ENCODE peak calls at places on chromosomes 5 and 9, in six cellular contexts. One of them, this sample, is unnamed.

GRCh38 chr5:143887901-143888648 is 76.1 kb downstream of the HMHB1 start:
- DNase-seq in tibial artery: no peak
- DNase-seq in neuronal stem cell: no peak
- DNase-seq in Peyer's patch: no peak
- DNase-seq in stomach: no peak
- DNase-seq in IMR-90: peak; percentile 75
- DNase-seq in this sample: no peak

GRCh38 chr9:89802809-89803355 is 198.1 kb downstream of the GADD45G start:
- DNase-seq in Peyer's patch: no peak
- DNase-seq in stomach: no peak
- DNase-seq in neuronal stem cell: no peak
- DNase-seq in tibial artery: peak; percentile 39
- DNase-seq in IMR-90: no peak
- DNase-seq in this sample: no peak

GRCh38 chr5:143435207-143435657 is 31.7 kb upstream of the NR3C1 start:
- DNase-seq in stomach: no peak
- DNase-seq in Peyer's patch: peak; percentile 66
- DNase-seq in tibial artery: peak; percentile 40
- DNase-seq in neuronal stem cell: no peak
- DNase-seq in IMR-90: peak; percentile 30
- DNase-seq in this sample: peak; percentile 32

GRCh38 chr9:133090752-133091325 is 29.1 kb downstream of the CEL start:
- DNase-seq in tibial artery: no peak
- DNase-seq in neuronal stem cell: no peak
- DNase-seq in IMR-90: no peak
- DNase-seq in stomach: no peak
- DNase-seq in Peyer's patch: no peak
- DNase-seq in this sample: no peak

GRCh38 chr5:113162208-113162607 is 185.6 kb downstream of the DCP2 start:
- DNase-seq in tibial artery: no peak
- DNase-seq in stomach: no peak
- DNase-seq in neuronal stem cell: no peak
- DNase-seq in IMR-90: no peak
- DNase-seq in Peyer's patch: no peak
- DNase-seq in this sample: no peak

GRCh38 chr9:127059030-127059429 is 63.4 kb downstream of the ANGPTL2 start:
- DNase-seq in neuronal stem cell: no peak
- DNase-seq in stomach: no peak
- DNase-seq in Peyer's patch: no peak
- DNase-seq in IMR-90: peak; percentile 17
- DNase-seq in tibial artery: no peak
- DNase-seq in this sample: no peak

GRCh38 chr5:165209101-165209727 is 1703.8 kb downstream of the MAT2B start:
- DNase-seq in neuronal stem cell: peak; percentile 36
- DNase-seq in stomach: no peak
- DNase-seq in IMR-90: peak; percentile 37
- DNase-seq in tibial artery: no peak
- DNase-seq in Peyer's patch: no peak
- DNase-seq in this sample: no peak

GRCh38 chr5:155987261-155987810 is 339.6 kb upstream of the SGCD start:
- DNase-seq in stomach: no peak
- DNase-seq in Peyer's patch: no peak
- DNase-seq in IMR-90: no peak
- DNase-seq in tibial artery: no peak
- DNase-seq in neuronal stem cell: no peak
- DNase-seq in this sample: no peak

GRCh38 chr5:11903614-11904269 is 504 bp downstream of the CTNND2 start:
- DNase-seq in stomach: no peak
- DNase-seq in neuronal stem cell: peak; percentile 69
- DNase-seq in IMR-90: no peak
- DNase-seq in tibial artery: no peak
- DNase-seq in Peyer's patch: no peak
- DNase-seq in this sample: peak; percentile 21

GRCh38 chr9:81754245-81754644 is 64.9 kb upstream of the TLE1 start:
- DNase-seq in tibial artery: no peak
- DNase-seq in Peyer's patch: no peak
- DNase-seq in stomach: no peak
- DNase-seq in neuronal stem cell: no peak
- DNase-seq in IMR-90: peak; percentile 22
- DNase-seq in this sample: no peak

GRCh38 chr9:92223758-92224157 is 69.7 kb downstream of the IARS1 start:
- DNase-seq in tibial artery: no peak
- DNase-seq in IMR-90: no peak
- DNase-seq in Peyer's patch: no peak
- DNase-seq in neuronal stem cell: no peak
- DNase-seq in stomach: no peak
- DNase-seq in this sample: no peak

GRCh38 chr5:89930591-89931383 is 478.8 kb downstream of the CETN3 start:
- DNase-seq in IMR-90: peak; percentile 37
- DNase-seq in neuronal stem cell: no peak
- DNase-seq in stomach: no peak
- DNase-seq in Peyer's patch: no peak
- DNase-seq in tibial artery: no peak
- DNase-seq in this sample: no peak

GRCh38 chr9:121278535-121279169 is 10.7 kb downstream of the GSN start:
- DNase-seq in tibial artery: peak; percentile 84
- DNase-seq in IMR-90: peak; percentile 99
- DNase-seq in neuronal stem cell: no peak
- DNase-seq in Peyer's patch: peak; percentile 79
- DNase-seq in stomach: peak; percentile 58
- DNase-seq in this sample: peak; percentile 81

GRCh38 chr5:78295035-78295961 is 800 bp upstream of the AP3B1 start:
- DNase-seq in neuronal stem cell: no peak
- DNase-seq in tibial artery: peak; percentile 26
- DNase-seq in Peyer's patch: peak; percentile 76
- DNase-seq in stomach: peak; percentile 67
- DNase-seq in IMR-90: no peak
- DNase-seq in this sample: peak; percentile 39

GRCh38 chr5:52767766-52768480 is 19.8 kb upstream of the ITGA1 start:
- DNase-seq in tibial artery: no peak
- DNase-seq in neuronal stem cell: no peak
- DNase-seq in Peyer's patch: no peak
- DNase-seq in IMR-90: no peak
- DNase-seq in stomach: no peak
- DNase-seq in this sample: no peak

GRCh38 chr9:120698766-120699165 is 15.5 kb downstream of the MEGF9 start:
- DNase-seq in neuronal stem cell: no peak
- DNase-seq in stomach: no peak
- DNase-seq in Peyer's patch: no peak
- DNase-seq in IMR-90: no peak
- DNase-seq in tibial artery: no peak
- DNase-seq in this sample: no peak

GRCh38 chr5:175022286-175022685 is 297.9 kb downstream of the MSX2 start:
- DNase-seq in Peyer's patch: no peak
- DNase-seq in neuronal stem cell: no peak
- DNase-seq in tibial artery: no peak
- DNase-seq in stomach: no peak
- DNase-seq in IMR-90: no peak
- DNase-seq in this sample: no peak

GRCh38 chr5:35880166-35880565 is 23.5 kb downstream of the IL7R start:
- DNase-seq in tibial artery: no peak
- DNase-seq in IMR-90: no peak
- DNase-seq in Peyer's patch: no peak
- DNase-seq in stomach: no peak
- DNase-seq in neuronal stem cell: no peak
- DNase-seq in this sample: no peak

GRCh38 chr5:6847896-6848295 is 134.7 kb downstream of the TENT4A start:
- DNase-seq in neuronal stem cell: no peak
- DNase-seq in Peyer's patch: no peak
- DNase-seq in IMR-90: no peak
- DNase-seq in tibial artery: no peak
- DNase-seq in stomach: no peak
- DNase-seq in this sample: no peak

GRCh38 chr9:110830495-110830894 is 161.9 kb downstream of the MUSK start:
- DNase-seq in Peyer's patch: no peak
- DNase-seq in IMR-90: no peak
- DNase-seq in tibial artery: no peak
- DNase-seq in stomach: no peak
- DNase-seq in neuronal stem cell: no peak
- DNase-seq in this sample: no peak

GRCh38 chr5:172106511-172107356 is 81.3 kb downstream of the STK10 start:
- DNase-seq in stomach: peak; percentile 59
- DNase-seq in neuronal stem cell: peak; percentile 76
- DNase-seq in Peyer's patch: peak; percentile 74
- DNase-seq in IMR-90: no peak
- DNase-seq in tibial artery: peak; percentile 57
- DNase-seq in this sample: peak; percentile 78

GRCh38 chr5:171648279-171648774 is 137.3 kb upstream of the SMIM23 start:
- DNase-seq in neuronal stem cell: no peak
- DNase-seq in IMR-90: no peak
- DNase-seq in stomach: no peak
- DNase-seq in tibial artery: no peak
- DNase-seq in Peyer's patch: no peak
- DNase-seq in this sample: no peak

GRCh38 chr5:1888541-1889251 is 6.0 kb upstream of the IRX4 start:
- DNase-seq in neuronal stem cell: no peak
- DNase-seq in tibial artery: no peak
- DNase-seq in IMR-90: no peak
- DNase-seq in stomach: no peak
- DNase-seq in Peyer's patch: no peak
- DNase-seq in this sample: no peak

GRCh38 chr9:129310666-129311350 is 132.7 kb upstream of the IER5L start:
- DNase-seq in neuronal stem cell: no peak
- DNase-seq in stomach: peak; percentile 9
- DNase-seq in IMR-90: peak; percentile 44
- DNase-seq in tibial artery: peak; percentile 5
- DNase-seq in Peyer's patch: peak; percentile 22
- DNase-seq in this sample: peak; percentile 2

GRCh38 chr5:55911784-55912653 is 60.9 kb downstream of the IL31RA start:
- DNase-seq in IMR-90: peak; percentile 18
- DNase-seq in stomach: no peak
- DNase-seq in tibial artery: no peak
- DNase-seq in neuronal stem cell: no peak
- DNase-seq in Peyer's patch: no peak
- DNase-seq in this sample: no peak

GRCh38 chr9:33229359-33230120 is 10.4 kb upstream of the SPINK4 start:
- DNase-seq in tibial artery: no peak
- DNase-seq in stomach: peak; percentile 90
- DNase-seq in IMR-90: no peak
- DNase-seq in neuronal stem cell: no peak
- DNase-seq in Peyer's patch: peak; percentile 93
- DNase-seq in this sample: no peak
- H3K4me1 ChIP-seq in tibial artery: peaks cover 8% of the 10 kb centered on the region
- H3K4me1 ChIP-seq in stomach: peaks cover 32% of the 10 kb centered on the region
- H3K4me1 ChIP-seq in IMR-90: peaks cover 19% of the 10 kb centered on the region
- H3K4me1 ChIP-seq in neuronal stem cell: no peaks in the 10 kb centered on the region
- H3K4me1 ChIP-seq in Peyer's patch: no peaks in the 10 kb centered on the region
- H3K4me1 ChIP-seq in this sample: peaks cover 7% of the 10 kb centered on the region

GRCh38 chr9:136972743-136973142 is 4.6 kb upstream of the PTGDS start:
- DNase-seq in IMR-90: no peak
- DNase-seq in Peyer's patch: no peak
- DNase-seq in stomach: no peak
- DNase-seq in tibial artery: no peak
- DNase-seq in neuronal stem cell: no peak
- DNase-seq in this sample: no peak
- H3K27me3 ChIP-seq in IMR-90: peaks cover 17% of the 10 kb centered on the region
- H3K27me3 ChIP-seq in Peyer's patch: no peaks in the 10 kb centered on the region
- H3K27me3 ChIP-seq in stomach: peaks cover 2% of the 10 kb centered on the region
- H3K27me3 ChIP-seq in tibial artery: no peaks in the 10 kb centered on the region
- H3K27me3 ChIP-seq in neuronal stem cell: no peaks in the 10 kb centered on the region
- H3K27me3 ChIP-seq in this sample: no peaks in the 10 kb centered on the region

GRCh38 chr5:157288405-157289163 is 22.7 kb downstream of the CYFIP2 start:
- DNase-seq in Peyer's patch: no peak
- DNase-seq in tibial artery: no peak
- DNase-seq in IMR-90: no peak
- DNase-seq in neuronal stem cell: no peak
- DNase-seq in stomach: no peak
- DNase-seq in this sample: no peak

GRCh38 chr5:157292599-157292998 is 26.7 kb downstream of the CYFIP2 start:
- DNase-seq in stomach: no peak
- DNase-seq in Peyer's patch: no peak
- DNase-seq in IMR-90: no peak
- DNase-seq in neuronal stem cell: no peak
- DNase-seq in tibial artery: no peak
- DNase-seq in this sample: no peak

GRCh38 chr5:157290156-157290980 is 24.4 kb downstream of the CYFIP2 start:
- DNase-seq in IMR-90: peak; percentile 63
- DNase-seq in Peyer's patch: no peak
- DNase-seq in stomach: no peak
- DNase-seq in neuronal stem cell: no peak
- DNase-seq in tibial artery: no peak
- DNase-seq in this sample: no peak

GRCh38 chr5:157289164-157289819 is 23.4 kb downstream of the CYFIP2 start:
- DNase-seq in stomach: no peak
- DNase-seq in IMR-90: no peak
- DNase-seq in tibial artery: no peak
- DNase-seq in neuronal stem cell: no peak
- DNase-seq in Peyer's patch: no peak
- DNase-seq in this sample: no peak

DNA sequence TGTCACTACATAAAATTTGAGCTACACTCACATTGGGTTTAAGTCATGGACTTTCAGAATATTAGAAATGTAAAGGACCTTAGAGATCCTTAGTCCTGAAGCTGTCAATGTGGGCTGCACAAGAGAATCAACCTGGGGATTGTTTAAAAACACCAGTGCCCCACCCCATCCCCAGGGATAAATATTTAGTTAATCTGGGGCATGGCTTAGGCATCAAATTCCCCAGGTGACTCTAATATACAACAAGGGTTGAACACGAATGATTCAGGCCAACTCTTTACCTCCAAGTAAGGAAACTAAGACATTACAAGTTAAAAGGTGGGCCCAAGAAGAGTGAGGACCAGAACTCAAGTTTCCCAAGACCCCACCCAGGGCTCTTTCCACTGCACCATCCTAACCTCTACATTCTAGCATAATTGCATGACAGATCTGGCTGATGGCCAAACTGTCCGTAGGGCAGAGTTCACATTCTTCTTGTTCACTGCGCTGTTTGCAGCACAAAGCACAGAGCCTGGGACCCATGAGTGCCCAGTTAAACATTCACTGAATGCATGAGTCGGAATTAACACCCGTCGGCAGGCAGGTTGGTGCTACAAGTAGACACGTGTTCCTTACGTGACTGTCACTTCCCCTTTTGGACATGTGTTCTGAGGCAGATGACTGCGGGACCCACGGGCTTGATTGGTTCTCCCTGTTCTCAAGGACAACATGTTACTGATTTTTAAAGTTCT is 25.2 kb downstream of the CYFIP2 start:
- DNase-seq in IMR-90: no peak
- DNase-seq in neuronal stem cell: no peak
- DNase-seq in Peyer's patch: peak; percentile 90
- DNase-seq in tibial artery: no peak
- DNase-seq in stomach: peak; percentile 51
- DNase-seq in this sample: no peak
- H3K4me1 ChIP-seq in IMR-90: peaks cover 4% of the 10 kb centered on the region
- H3K4me1 ChIP-seq in neuronal stem cell: peaks cover 2% of the 10 kb centered on the region
- H3K4me1 ChIP-seq in Peyer's patch: peaks cover 4% of the 10 kb centered on the region
- H3K4me1 ChIP-seq in tibial artery: no peaks in the 10 kb centered on the region
- H3K4me1 ChIP-seq in stomach: peaks cover 18% of the 10 kb centered on the region
- H3K4me1 ChIP-seq in this sample: no peaks in the 10 kb centered on the region

DNA sequence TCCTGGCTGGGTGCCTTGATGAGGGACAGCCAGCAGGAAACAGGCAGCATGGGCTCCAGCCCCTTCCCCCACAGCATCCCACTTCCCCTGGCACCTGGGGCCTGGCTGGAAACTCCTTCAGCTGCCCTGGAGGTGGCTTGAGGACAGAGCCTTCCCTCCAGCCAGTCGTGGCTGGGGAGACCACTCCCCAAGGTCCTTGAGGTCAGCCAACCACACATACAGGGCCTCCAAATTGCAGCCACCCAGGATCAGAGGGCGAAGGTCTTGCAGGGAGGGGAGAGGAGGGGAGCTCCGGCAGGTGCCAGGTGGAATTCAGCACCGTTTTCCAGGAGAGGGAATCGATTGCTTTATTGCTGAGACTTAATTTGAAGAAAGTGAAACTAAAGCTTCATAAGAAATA is 280.4 kb downstream of the PBX3 start:
- DNase-seq in tibial artery: no peak
- DNase-seq in Peyer's patch: no peak
- DNase-seq in neuronal stem cell: no peak
- DNase-seq in stomach: no peak
- DNase-seq in IMR-90: no peak
- DNase-seq in this sample: no peak
- H3K27me3 ChIP-seq in tibial artery: no peaks in the 10 kb centered on the region
- H3K27me3 ChIP-seq in Peyer's patch: no peaks in the 10 kb centered on the region
- H3K27me3 ChIP-seq in neuronal stem cell: no peaks in the 10 kb centered on the region
- H3K27me3 ChIP-seq in stomach: peaks cover 17% of the 10 kb centered on the region
- H3K27me3 ChIP-seq in IMR-90: peaks cover 5% of the 10 kb centered on the region
- H3K27me3 ChIP-seq in this sample: no peaks in the 10 kb centered on the region